ENCODE peak calls at places on chromosomes 5 and 9, in four cellular contexts. V, S, P and O are unnamed samples.
A peak's percentile ranks its signal among the peaks of the same experiment; 100 is the strongest.

GRCh38 chr9:87527211-87527916 is 29.7 kb downstream of the DAPK1 start:
- DNase-seq in V (no peak), S (no peak), P (no peak), O (no peak)

GRCh38 chr9:134637696-134638502 is 3.7 kb upstream of the COL5A1 start:
- DNase-seq in V (no peak), S (no peak), P (no peak), O (peak; percentile 59)

GRCh38 chr5:14901462-14902051 is 30.0 kb upstream of the ANKH start:
- DNase-seq in V (peak; percentile 51), S (no peak), P (no peak), O (peak; percentile 89)

GRCh38 chr5:98816574-98817222 is 43.2 kb downstream of the RGMB start:
- DNase-seq in V (no peak), S (no peak), P (no peak), O (peak; percentile 5)

GRCh38 chr5:143248822-143249579 is 154.5 kb downstream of the NR3C1 start:
- DNase-seq in V (peak; percentile 82), S (no peak), P (peak; percentile 57), O (peak; percentile 20)

GRCh38 chr5:132747064-132747692 is at the start of gene CCNI2:
- DNase-seq in V (no peak), S (no peak), P (no peak), O (peak; percentile 82)

GRCh38 chr5:65625743-65626142 is 916 bp downstream of the SHLD3 start:
- DNase-seq in V (no peak), S (no peak), P (peak; percentile 10), O (no peak)

GRCh38 chr9:73148447-73148937 is 3.2 kb upstream of the ANXA1 start:
- DNase-seq in V (no peak), S (no peak), P (no peak), O (peak; percentile 31)

GRCh38 chr5:174570662-174571061 is 153.7 kb upstream of the MSX2 start:
- DNase-seq in V (no peak), S (no peak), P (no peak), O (peak; percentile 61)